ENCODE peak calls at places on chromosome 13, in ten cellular contexts. C is HEK293T; Y is anterior cingulate cortex; L is H9; Q is lower lobe of right lung; B is fibroblast of lung; M is naive B cell; K is heart right ventricle; R is astrocyte of the hippocampus; F is stimulated activated CD4-positive, alpha-beta T cell treated with anti-CD3 and anti-CD28 coated beads, Interleukin-1b, Interleukin-23, amount 100 ng/mL, for 1 hour. J is an unnamed sample.

GRCh38 chr13:41457589-41458186 is 338 bp downstream of the RGCC start:
- DNase-seq in Y (no peak), R (peak; percentile 21), L (no peak), M (no peak), F (no peak), C (peak; percentile 21), B (no peak), K (no peak), Q (peak; percentile 62), J (peak; percentile 42)

GRCh38 chr13:38166121-38166520 is 183.5 kb upstream of the UFM1 start:
- DNase-seq in M (no peak), B (peak; percentile 50), L (no peak), R (peak; percentile 29), K (no peak), Y (no peak), F (no peak), Q (no peak), C (no peak), J (no peak)

GRCh38 chr13:100674363-100674847 is at the start of gene TMTC4:
- DNase-seq in K (no peak), B (no peak), C (peak; percentile 12), L (no peak), F (no peak), M (no peak), Q (no peak), Y (peak; percentile 50), R (no peak), J (no peak)

GRCh38 chr13:35818577-35819165 is 312.5 kb downstream of the DCLK1 start:
- DNase-seq in K (no peak), B (peak; percentile 30), F (no peak), M (no peak), R (peak; percentile 49), C (peak; percentile 44), L (no peak), Y (no peak), Q (no peak), J (no peak)

GRCh38 chr13:78660130-78660857 is 1.3 kb upstream of the OBI1 start:
- DNase-seq in M (peak; percentile 41), R (peak; percentile 14), C (peak; percentile 53), Y (no peak), F (no peak), B (peak; percentile 3), L (peak; percentile 46), K (no peak), Q (no peak), J (no peak)

GRCh38 chr13:38785490-38785889 is 98.6 kb downstream of the FREM2 start:
- DNase-seq in B (no peak), K (no peak), R (no peak), Q (no peak), C (no peak), L (no peak), F (no peak), Y (no peak), M (no peak), J (no peak)

GRCh38 chr13:65990684-65991083 is 1239.5 kb downstream of the PCDH9 start:
- DNase-seq in Q (no peak), L (no peak), Y (no peak), C (no peak), K (no peak), R (no peak), F (no peak), B (no peak), M (no peak), J (no peak)

GRCh38 chr13:45367358-45367757 is 26.4 kb upstream of the TPT1 start:
- DNase-seq in Y (no peak), L (peak; percentile 88), R (peak; percentile 85), C (no peak), M (peak; percentile 77), K (no peak), B (peak; percentile 94), Q (peak; percentile 70), F (peak; percentile 85), J (peak; percentile 86)

GRCh38 chr13:103263448-103263847 is 197.2 kb upstream of the SLC10A2 start:
- DNase-seq in F (no peak), R (no peak), Q (no peak), M (no peak), B (no peak), Y (no peak), K (no peak), L (no peak), C (no peak), J (no peak)

GRCh38 chr13:91087276-91087675 is 260.2 kb upstream of the MIR17HG start:
- DNase-seq in C (no peak), F (no peak), R (no peak), M (no peak), K (no peak), Q (no peak), B (no peak), Y (no peak), L (no peak), J (no peak)

GRCh38 chr13:38979891-38980627 is 10.6 kb downstream of the STOML3 start:
- DNase-seq in B (no peak), R (no peak), Y (no peak), L (no peak), M (no peak), F (no peak), C (no peak), Q (no peak), K (peak; percentile 61), J (no peak)

GRCh38 chr13:21079761-21080730 is 18.7 kb upstream of the LATS2 start:
- DNase-seq in R (peak; percentile 92), Y (no peak), M (no peak), F (no peak), K (peak; percentile 29), Q (no peak), C (no peak), B (peak; percentile 96), L (no peak), J (no peak)

GRCh38 chr13:113291997-113292862 is 4.8 kb upstream of the LAMP1 start:
- DNase-seq in K (no peak), B (peak; percentile 22), L (peak; percentile 32), M (peak; percentile 14), C (peak; percentile 15), Y (no peak), R (peak; percentile 20), F (no peak), Q (peak; percentile 66), J (no peak)

GRCh38 chr13:39942901-39943273 is 287.4 kb downstream of the COG6 start:
- DNase-seq in B (peak; percentile 79), F (peak; percentile 25), C (peak; percentile 81), Q (peak; percentile 68), Y (no peak), K (peak; percentile 62), R (peak; percentile 82), M (peak; percentile 52), L (peak; percentile 87), J (peak; percentile 61)

GRCh38 chr13:49649963-49650312 is 21.6 kb downstream of the ARL11 start:
- DNase-seq in K (no peak), L (no peak), M (no peak), Q (no peak), B (no peak), F (no peak), R (no peak), Y (no peak), C (no peak), J (no peak)

GRCh38 chr13:46909037-46909436 is 12.2 kb upstream of the HTR2A start:
- DNase-seq in Y (no peak), Q (no peak), K (no peak), F (no peak), M (no peak), C (no peak), B (peak; percentile 68), L (no peak), R (peak; percentile 69), J (no peak)

GRCh38 chr13:37072024-37072423 is 12.5 kb upstream of the SUPT20H start:
- DNase-seq in C (no peak), Q (no peak), M (no peak), K (no peak), F (no peak), L (no peak), Y (no peak), R (no peak), B (no peak), J (no peak)

GRCh38 chr13:99693812-99694211 is 192.5 kb downstream of the TM9SF2 start:
- DNase-seq in Q (no peak), M (no peak), F (no peak), B (no peak), L (no peak), Y (no peak), R (no peak), C (no peak), K (no peak), J (no peak)

GRCh38 chr13:92270990-92271389 is 872.6 kb downstream of the GPC5 start:
- DNase-seq in K (no peak), Q (no peak), R (no peak), F (no peak), B (no peak), C (no peak), M (no peak), Y (no peak), L (no peak), J (no peak)

GRCh38 chr13:93715866-93716265 is 489.3 kb downstream of the GPC6 start:
- DNase-seq in Q (no peak), Y (no peak), M (no peak), R (no peak), K (no peak), C (no peak), F (no peak), B (no peak), L (no peak), J (no peak)

GRCh38 chr13:20525144-20525600 is 485 bp downstream of the CRYL1 start:
- DNase-seq in C (peak; percentile 8), M (no peak), Y (peak; percentile 26), B (peak; percentile 6), K (no peak), Q (peak; percentile 65), L (peak; percentile 61), F (no peak), R (no peak), J (peak; percentile 45)

GRCh38 chr13:44160549-44161278 is 212.9 kb upstream of the SERP2 start:
- DNase-seq in K (no peak), M (no peak), Q (no peak), B (no peak), R (no peak), F (no peak), L (no peak), Y (no peak), C (no peak), J (no peak)

GRCh38 chr13:22496803-22497508 is 683.8 kb upstream of the SGCG start:
- DNase-seq in F (no peak), C (no peak), L (no peak), B (no peak), M (no peak), K (no peak), R (no peak), Y (no peak), Q (no peak), J (no peak)